ENCODE peak calls at places on chromosomes 2 and 18, in five cellular contexts. One of them, this sample, is unnamed.

GRCh38 chr2:42100696-42101585 is 53.1 kb downstream of the PKDCC start:
- DNase-seq in hypothalamus: no peak
- DNase-seq in iPS-NIHi11: peak
- DNase-seq in GM23338: peak
- DNase-seq in Calu3: peak
- DNase-seq in this sample: peak

GRCh38 chr2:4134881-4135565 is 431.6 kb downstream of the DCDC2C start:
- DNase-seq in Calu3: no peak
- DNase-seq in hypothalamus: no peak
- DNase-seq in iPS-NIHi11: no peak
- DNase-seq in GM23338: no peak
- DNase-seq in this sample: no peak

GRCh38 chr2:3634631-3635091 is 23.3 kb upstream of the ALLC start:
- DNase-seq in GM23338: no peak
- DNase-seq in Calu3: no peak
- DNase-seq in iPS-NIHi11: no peak
- DNase-seq in hypothalamus: no peak
- DNase-seq in this sample: no peak

GRCh38 chr2:233456934-233457333 is 102.6 kb downstream of the DGKD start:
- DNase-seq in Calu3: no peak
- DNase-seq in iPS-NIHi11: no peak
- DNase-seq in GM23338: no peak
- DNase-seq in hypothalamus: no peak
- DNase-seq in this sample: no peak

GRCh38 chr2:53880756-53881155 is 21.0 kb upstream of the GPR75 start:
- DNase-seq in GM23338: no peak
- DNase-seq in iPS-NIHi11: no peak
- DNase-seq in Calu3: no peak
- DNase-seq in hypothalamus: no peak
- DNase-seq in this sample: no peak

GRCh38 chr2:24491626-24492282 is 700 bp downstream of the NCOA1 start:
- DNase-seq in iPS-NIHi11: peak
- DNase-seq in GM23338: peak
- DNase-seq in hypothalamus: peak
- DNase-seq in Calu3: peak
- DNase-seq in this sample: peak

GRCh38 chr2:70805987-70806386 is 14.4 kb downstream of the CLEC4F start:
- DNase-seq in hypothalamus: no peak
- DNase-seq in Calu3: no peak
- DNase-seq in GM23338: no peak
- DNase-seq in iPS-NIHi11: no peak
- DNase-seq in this sample: no peak

GRCh38 chr18:459801-460200 is 40.7 kb downstream of the COLEC12 start:
- DNase-seq in GM23338: no peak
- DNase-seq in iPS-NIHi11: no peak
- DNase-seq in Calu3: no peak
- DNase-seq in hypothalamus: no peak
- DNase-seq in this sample: no peak